ENCODE peak calls at places on chromosomes 4 and X, in four cellular contexts. G is GM12878, T is HL-60, E is K562. P is an unnamed sample.

GRCh38 chr4:182213024-182213423 is 30.2 kb upstream of the TENM3 start:
- DNase-seq in G (no peak), E (no peak), T (no peak), P (no peak)

GRCh38 chrX:109925656-109926055 is 77.3 kb upstream of the TMEM164 start:
- DNase-seq in T (no peak), E (no peak), G (no peak), P (no peak)

GRCh38 chrX:150730719-150731118 is 37.5 kb downstream of the MTMR1 start:
- DNase-seq in G (no peak), T (no peak), E (no peak), P (no peak)

GRCh38 chr4:128830906-128831525 is 21.5 kb downstream of the JADE1 start:
- DNase-seq in G (no peak), T (peak), E (no peak), P (no peak)

GRCh38 chrX:123121241-123121640 is 62.8 kb upstream of the GRIA3 start:
- DNase-seq in G (no peak), T (no peak), E (no peak), P (no peak)

GRCh38 chrX:153771686-153772607 is 7.9 kb downstream of the PLXNB3 start:
- DNase-seq in E (no peak), G (no peak), T (no peak), P (no peak)

GRCh38 chr4:119508281-119508680 is 120.3 kb downstream of the PDE5A start:
- DNase-seq in T (no peak), G (no peak), E (no peak), P (no peak)

GRCh38 chr4:112604590-112604989 is 32.1 kb downstream of the ZGRF1 start:
- DNase-seq in G (peak), T (peak), E (peak), P (no peak)

GRCh38 chr4:3240936-3241522 is 7.9 kb upstream of the MSANTD1 start:
- DNase-seq in E (no peak), G (no peak), T (no peak), P (no peak)

GRCh38 chr4:3329887-3330286 is 37.1 kb downstream of the RGS12 start:
- DNase-seq in E (no peak), T (no peak), G (no peak), P (no peak)

GRCh38 chrX:106726485-106727437 is at the start of gene RNF128:
- DNase-seq in T (no peak), E (no peak), G (no peak), P (no peak)

GRCh38 chrX:132388371-132388770 is 100.5 kb downstream of the MBNL3 start:
- DNase-seq in T (no peak), E (no peak), G (no peak), P (no peak)

GRCh38 chr4:182533948-182534347 is 290.7 kb downstream of the TENM3 start:
- DNase-seq in G (no peak), E (no peak), T (no peak), P (no peak)

GRCh38 chr4:112172180-112172579 is 26.9 kb downstream of the FAM241A start:
- DNase-seq in E (no peak), T (no peak), G (no peak), P (peak)

GRCh38 chr4:138259801-138260200 is 17.7 kb upstream of the SLC7A11 start:
- DNase-seq in T (no peak), G (no peak), E (no peak), P (no peak)

GRCh38 chr4:56979674-56980073 is 978 bp downstream of the POLR2B start:
- DNase-seq in E (peak), G (no peak), T (peak), P (no peak)

GRCh38 chr4:142840516-142841123 is 5.5 kb downstream of the INPP4B start:
- DNase-seq in T (no peak), G (no peak), E (peak), P (no peak)

GRCh38 chr4:66853845-66854244 is 691.5 kb downstream of the CENPC start:
- DNase-seq in E (no peak), T (no peak), G (no peak), P (no peak)

GRCh38 chrX:112731793-112732192 is 52.1 kb upstream of the LHFPL1 start:
- DNase-seq in E (no peak), G (no peak), T (no peak), P (no peak)

GRCh38 chrX:44036336-44036735 is 63.1 kb upstream of the NDP start:
- DNase-seq in G (no peak), E (no peak), T (no peak), P (no peak)

GRCh38 chr4:155787113-155787710 is 28.4 kb downstream of the GUCY1B1 start:
- DNase-seq in E (peak), G (peak), T (peak), P (no peak)

GRCh38 chr4:3371038-3371437 is 70.7 kb upstream of the HGFAC start:
- DNase-seq in G (no peak), E (no peak), T (no peak), P (no peak)

GRCh38 chr4:86359944-86360478 is at the start of gene MAPK10:
- DNase-seq in E (peak), T (peak), G (peak), P (peak)

GRCh38 chr4:22534374-22534773 is 18.5 kb upstream of the ADGRA3 start:
- DNase-seq in G (no peak), T (no peak), E (no peak), P (no peak)

GRCh38 chr4:801436-802124 is 24.3 kb downstream of the CPLX1 start:
- DNase-seq in G (no peak), E (no peak), T (no peak), P (no peak)

GRCh38 chr4:179663641-179664431 is 2221.6 kb upstream of the AGA start:
- DNase-seq in E (no peak), T (no peak), G (no peak), P (no peak)

GRCh38 chrX:151538190-151539122 is 25.0 kb upstream of the PASD1 start:
- DNase-seq in E (no peak), G (no peak), T (no peak), P (no peak)

GRCh38 chr4:107863850-107864371 is 39.2 kb downstream of the SGMS2 start:
- DNase-seq in E (peak), G (no peak), T (no peak), P (no peak)

GRCh38 chr4:67565284-67565683 is 6.8 kb downstream of the STAP1 start:
- DNase-seq in G (no peak), T (no peak), E (no peak), P (no peak)

GRCh38 chrX:23819385-23820234 is 36.6 kb downstream of the SAT1 start:
- DNase-seq in G (no peak), E (no peak), T (no peak), P (no peak)

GRCh38 chrX:128804828-128805227 is 718.5 kb downstream of the SMARCA1 start:
- DNase-seq in G (no peak), T (no peak), E (no peak), P (no peak)

GRCh38 chr4:112348488-112349158 is 51.5 kb downstream of the ALPK1 start:
- DNase-seq in G (no peak), T (no peak), E (peak), P (no peak)

GRCh38 chr4:15682340-15682725 is 706 bp downstream of the FAM200B start:
- DNase-seq in T (no peak), G (no peak), E (no peak), P (no peak)

GRCh38 chr4:140937866-140938265 is 181.7 kb upstream of the TBC1D9 start:
- DNase-seq in G (no peak), T (no peak), E (no peak), P (no peak)

GRCh38 chr4:155599102-155599501 is 67.5 kb upstream of the GUCY1A1 start:
- DNase-seq in G (no peak), T (no peak), E (no peak), P (no peak)

GRCh38 chr4:38387348-38387747 is 276.7 kb upstream of the KLF3 start:
- DNase-seq in E (peak), T (no peak), G (no peak), P (no peak)
- TF ChIP-seq POLR2AphosphoS5 in E (no peak), T (no peak), G (no peak), P (no peak)

GRCh38 chr4:52704133-52704532 is 45.0 kb upstream of the USP46 start:
- DNase-seq in T (no peak), E (no peak), G (no peak), P (no peak)
- TF ChIP-seq SPI1 in T (no peak), E (no peak), G (no peak), P (no peak)

DNA sequence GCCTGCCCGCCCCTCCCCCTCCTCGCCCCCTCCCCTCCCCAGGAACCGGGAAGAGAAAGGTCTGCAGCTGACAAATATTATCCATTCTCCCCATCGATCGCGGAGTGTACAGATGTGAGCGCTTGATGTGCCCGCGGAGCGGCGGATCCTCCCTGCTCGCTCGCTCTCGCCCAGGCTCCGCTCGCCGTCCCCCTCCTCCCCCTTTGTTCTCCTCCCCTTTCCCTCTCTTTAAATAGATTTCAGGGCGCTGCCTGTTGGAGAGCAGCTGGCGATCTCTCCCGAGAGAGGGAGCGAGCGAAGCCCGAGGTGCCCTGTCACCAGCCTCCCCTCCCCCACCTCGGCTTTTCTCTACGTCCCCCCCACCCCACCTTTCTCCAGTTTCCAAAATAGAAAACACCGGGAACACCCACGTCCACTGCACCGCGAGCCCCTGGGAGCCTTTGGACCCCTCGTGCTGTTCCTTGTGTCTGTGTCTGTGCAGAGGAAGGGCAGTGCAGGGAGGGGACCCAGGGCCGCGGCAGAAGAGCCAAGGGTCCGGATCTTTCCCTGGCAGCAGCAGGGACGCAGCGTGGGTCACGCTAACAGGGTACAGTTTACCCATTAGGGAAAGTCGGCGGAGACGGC is 56.6 kb upstream of the BCOR start:
- DNase-seq in T (peak), E (peak), G (no peak), P (no peak)
- TF ChIP-seq POLR2AphosphoS5 in T (no peak), E (no peak), G (no peak), P (no peak)

DNA sequence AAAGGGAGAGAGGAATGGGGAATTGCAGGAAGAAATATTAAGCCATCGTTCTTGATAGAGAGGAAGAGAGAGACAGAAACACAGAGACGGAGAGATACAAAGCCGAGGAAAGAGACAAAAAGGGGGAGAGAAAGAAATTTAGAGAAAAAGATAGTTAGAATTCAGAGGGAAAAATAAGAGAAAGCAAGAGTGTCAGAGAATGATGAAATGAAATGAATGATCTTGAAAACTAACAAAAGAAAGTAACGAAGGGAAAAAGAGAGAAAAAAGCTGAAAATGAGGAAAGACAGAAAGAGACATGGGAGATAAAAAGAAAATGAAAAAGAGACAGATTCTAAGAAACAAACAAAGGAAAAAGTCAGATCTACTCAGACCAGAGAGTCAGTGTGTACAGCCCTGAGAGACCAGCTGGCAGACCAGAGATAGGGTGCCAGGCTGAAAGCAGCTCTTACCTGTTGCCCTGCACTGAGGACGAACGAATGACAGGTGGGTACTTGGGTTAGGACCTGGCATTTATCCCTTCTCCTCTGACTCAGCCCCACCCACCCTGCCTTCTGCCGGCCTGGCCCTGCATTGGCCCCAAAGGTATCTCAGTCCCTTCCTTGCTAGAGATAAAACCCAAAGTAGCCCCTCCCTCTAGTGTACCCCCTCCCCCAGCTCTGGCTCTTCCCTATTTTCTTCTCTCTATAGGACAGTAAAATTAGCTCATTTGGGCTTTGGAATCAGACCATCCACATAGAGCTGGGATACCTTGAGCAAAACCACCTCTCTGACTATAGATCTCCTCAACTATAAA is at the start of gene ALAS2:
- DNase-seq in T (no peak), E (peak), G (no peak), P (no peak)
- TF ChIP-seq SPI1 in T (no peak), E (peak), G (no peak), P (no peak)

DNA sequence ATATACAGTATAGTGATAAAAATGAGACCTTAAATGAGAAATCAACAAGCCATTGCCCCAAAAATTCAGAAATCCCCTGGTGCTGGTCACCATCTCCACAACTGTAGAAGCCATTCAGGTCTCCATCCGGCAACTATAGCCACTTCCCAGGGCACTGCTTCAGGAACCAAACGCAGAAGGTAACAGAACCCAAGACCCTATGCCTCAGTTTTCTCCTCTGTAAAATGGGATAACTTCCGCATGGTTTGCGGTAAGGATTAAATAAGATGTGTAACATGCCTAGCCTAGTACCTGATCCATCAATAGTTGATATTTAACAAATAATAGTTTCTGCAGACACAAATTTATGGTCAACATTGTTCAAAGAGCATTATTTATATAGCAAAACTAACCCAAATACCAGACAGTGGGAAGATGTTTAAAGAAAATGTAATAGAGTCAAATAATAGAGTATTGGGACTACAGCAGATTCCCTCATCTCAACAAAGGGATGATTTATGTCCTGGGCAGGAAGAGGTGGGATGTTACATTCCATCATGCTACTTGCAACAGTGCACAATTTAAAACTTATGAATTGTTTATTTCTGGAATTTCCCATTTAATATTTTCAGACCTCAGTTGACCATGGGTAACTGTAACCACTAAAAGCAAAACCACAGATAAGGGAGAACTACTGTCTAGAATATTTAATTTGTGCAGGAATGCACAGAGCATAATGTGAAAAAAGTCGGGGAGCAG is 30.0 kb downstream of the IRF2 start:
- DNase-seq in T (no peak), G (no peak), E (no peak), P (no peak)
- TF ChIP-seq POLR2AphosphoS5 in T (no peak), G (no peak), E (no peak), P (no peak)